ENCODE peak calls at places on chromosomes 16 and 17, in nine cellular contexts. One of them, this sample, is unnamed.

GRCh38 chr17:37488607-37489196 is 989 bp upstream of the DUSP14 start:
- DNase-seq in epithelial cell of esophagus: peak
- DNase-seq in AG04449: peak
- DNase-seq in frontal cortex: no peak
- DNase-seq in H7: peak
- DNase-seq in activated CD4-positive, alpha-beta T cell treated with anti-CD3 and anti-CD28 coated beads, Interleukin-2, amount 50 U/mL, for 1 hour: peak
- DNase-seq in BJ: peak
- DNase-seq in T1000: peak
- DNase-seq in fibroblast of the aortic adventitia: peak
- DNase-seq in this sample: peak

GRCh38 chr17:55394357-55395021 is 27.1 kb downstream of the MMD start:
- DNase-seq in epithelial cell of esophagus: no peak
- DNase-seq in AG04449: no peak
- DNase-seq in frontal cortex: no peak
- DNase-seq in H7: no peak
- DNase-seq in activated CD4-positive, alpha-beta T cell treated with anti-CD3 and anti-CD28 coated beads, Interleukin-2, amount 50 U/mL, for 1 hour: no peak
- DNase-seq in BJ: no peak
- DNase-seq in T1000: no peak
- DNase-seq in fibroblast of the aortic adventitia: no peak
- DNase-seq in this sample: no peak

GRCh38 chr16:27085182-27085581 is 18.5 kb downstream of the C16orf82 start:
- DNase-seq in epithelial cell of esophagus: no peak
- DNase-seq in AG04449: no peak
- DNase-seq in frontal cortex: no peak
- DNase-seq in H7: peak
- DNase-seq in activated CD4-positive, alpha-beta T cell treated with anti-CD3 and anti-CD28 coated beads, Interleukin-2, amount 50 U/mL, for 1 hour: no peak
- DNase-seq in BJ: no peak
- DNase-seq in T1000: no peak
- DNase-seq in fibroblast of the aortic adventitia: no peak
- DNase-seq in this sample: no peak

GRCh38 chr16:62077998-62078397 is 41.8 kb upstream of the CDH8 start:
- DNase-seq in epithelial cell of esophagus: peak
- DNase-seq in AG04449: no peak
- DNase-seq in frontal cortex: no peak
- DNase-seq in H7: peak
- DNase-seq in activated CD4-positive, alpha-beta T cell treated with anti-CD3 and anti-CD28 coated beads, Interleukin-2, amount 50 U/mL, for 1 hour: no peak
- DNase-seq in BJ: no peak
- DNase-seq in T1000: no peak
- DNase-seq in fibroblast of the aortic adventitia: no peak
- DNase-seq in this sample: no peak

GRCh38 chr17:74531231-74531761 is at the start of gene CD300LB:
- DNase-seq in epithelial cell of esophagus: no peak
- DNase-seq in AG04449: no peak
- DNase-seq in frontal cortex: no peak
- DNase-seq in H7: peak
- DNase-seq in activated CD4-positive, alpha-beta T cell treated with anti-CD3 and anti-CD28 coated beads, Interleukin-2, amount 50 U/mL, for 1 hour: no peak
- DNase-seq in BJ: no peak
- DNase-seq in T1000: no peak
- DNase-seq in fibroblast of the aortic adventitia: no peak
- DNase-seq in this sample: no peak

GRCh38 chr16:2988590-2989099 is 8.4 kb upstream of the PKMYT1 start:
- DNase-seq in epithelial cell of esophagus: no peak
- DNase-seq in AG04449: no peak
- DNase-seq in frontal cortex: no peak
- DNase-seq in H7: peak
- DNase-seq in activated CD4-positive, alpha-beta T cell treated with anti-CD3 and anti-CD28 coated beads, Interleukin-2, amount 50 U/mL, for 1 hour: no peak
- DNase-seq in BJ: no peak
- DNase-seq in T1000: no peak
- DNase-seq in fibroblast of the aortic adventitia: no peak
- DNase-seq in this sample: no peak

GRCh38 chr17:60586288-60586974 is 13.6 kb upstream of the PPM1D start:
- DNase-seq in epithelial cell of esophagus: no peak
- DNase-seq in AG04449: no peak
- DNase-seq in frontal cortex: no peak
- DNase-seq in H7: peak
- DNase-seq in activated CD4-positive, alpha-beta T cell treated with anti-CD3 and anti-CD28 coated beads, Interleukin-2, amount 50 U/mL, for 1 hour: no peak
- DNase-seq in BJ: no peak
- DNase-seq in T1000: no peak
- DNase-seq in fibroblast of the aortic adventitia: peak
- DNase-seq in this sample: no peak

GRCh38 chr16:15440852-15441251 is 6.5 kb downstream of the BMERB1 start:
- DNase-seq in epithelial cell of esophagus: peak
- DNase-seq in AG04449: no peak
- DNase-seq in frontal cortex: no peak
- DNase-seq in H7: no peak
- DNase-seq in activated CD4-positive, alpha-beta T cell treated with anti-CD3 and anti-CD28 coated beads, Interleukin-2, amount 50 U/mL, for 1 hour: no peak
- DNase-seq in BJ: no peak
- DNase-seq in T1000: peak
- DNase-seq in fibroblast of the aortic adventitia: peak
- DNase-seq in this sample: no peak

GRCh38 chr17:29495011-29495410 is 71.8 kb downstream of the ABHD15 start:
- DNase-seq in epithelial cell of esophagus: peak
- DNase-seq in AG04449: peak
- DNase-seq in frontal cortex: no peak
- DNase-seq in H7: no peak
- DNase-seq in activated CD4-positive, alpha-beta T cell treated with anti-CD3 and anti-CD28 coated beads, Interleukin-2, amount 50 U/mL, for 1 hour: no peak
- DNase-seq in BJ: no peak
- DNase-seq in T1000: no peak
- DNase-seq in fibroblast of the aortic adventitia: peak
- DNase-seq in this sample: no peak

GRCh38 chr17:69523252-69523861 is 108.9 kb downstream of the MAP2K6 start:
- DNase-seq in epithelial cell of esophagus: peak
- DNase-seq in AG04449: no peak
- DNase-seq in frontal cortex: peak
- DNase-seq in H7: peak
- DNase-seq in activated CD4-positive, alpha-beta T cell treated with anti-CD3 and anti-CD28 coated beads, Interleukin-2, amount 50 U/mL, for 1 hour: no peak
- DNase-seq in BJ: no peak
- DNase-seq in T1000: peak
- DNase-seq in fibroblast of the aortic adventitia: peak
- DNase-seq in this sample: no peak